ENCODE peak calls at places on chromosomes 3 and 15, in six cellular contexts. N, B, A, P, I and E are unnamed samples.

GRCh38 chr15:86553116-86553515 is 473.4 kb downstream of the AGBL1 start:
- DNase-seq in N (no peak), B (no peak), A (no peak), P (no peak), I (no peak), E (no peak)

GRCh38 chr15:49045691-49046112 is 544 bp downstream of the SECISBP2L start:
- DNase-seq in N (peak), B (no peak), A (peak), P (peak), I (peak), E (peak)

GRCh38 chr15:64779024-64779423 is 3.6 kb upstream of the RBPMS2 start:
- DNase-seq in N (no peak), B (no peak), A (no peak), P (no peak), I (no peak), E (no peak)

GRCh38 chr15:80697316-80697715 is 2.2 kb downstream of the ABHD17C start:
- DNase-seq in N (no peak), B (no peak), A (no peak), P (no peak), I (no peak), E (no peak)

GRCh38 chr3:139319428-139320402 is 24.1 kb upstream of the MRPS22 start:
- DNase-seq in N (no peak), B (no peak), A (peak), P (peak), I (peak), E (no peak)

GRCh38 chr15:64149424-64150235 is 1.9 kb upstream of the SNX22 start:
- DNase-seq in N (peak), B (no peak), A (peak), P (peak), I (no peak), E (no peak)

GRCh38 chr15:65033659-65034269 is 4.3 kb upstream of the MTFMT start:
- DNase-seq in N (peak), B (no peak), A (peak), P (peak), I (peak), E (peak)

GRCh38 chr15:88894819-88895767 is at the start of gene HAPLN3:
- DNase-seq in N (peak), B (no peak), A (peak), P (peak), I (peak), E (no peak)

GRCh38 chr15:68637755-68638405 is 59.1 kb downstream of the CORO2B start:
- DNase-seq in N (peak), B (no peak), A (peak), P (no peak), I (no peak), E (peak)

GRCh38 chr3:29805757-29806156 is 524.9 kb downstream of the RBMS3 start:
- DNase-seq in N (peak), B (no peak), A (peak), P (no peak), I (no peak), E (peak)

GRCh38 chr3:72553298-72553697 is 294.9 kb downstream of the SHQ1 start:
- DNase-seq in N (no peak), B (no peak), A (no peak), P (no peak), I (no peak), E (no peak)

GRCh38 chr3:34377961-34378360 is 579.5 kb downstream of the PDCD6IP start:
- DNase-seq in N (no peak), B (no peak), A (no peak), P (no peak), I (no peak), E (no peak)

GRCh38 chr15:83657549-83657948 is 3.6 kb downstream of the ADAMTSL3 start:
- DNase-seq in N (no peak), B (no peak), A (no peak), P (no peak), I (peak), E (no peak)

GRCh38 chr3:95154775-95155174 is 1091.9 kb downstream of the NSUN3 start:
- DNase-seq in N (peak), B (no peak), A (no peak), P (no peak), I (no peak), E (no peak)

GRCh38 chr3:45976191-45977091 is 19.2 kb downstream of the FYCO1 start:
- DNase-seq in N (no peak), B (no peak), A (no peak), P (peak), I (no peak), E (no peak)

GRCh38 chr3:105369501-105370371 is 3.0 kb downstream of the ALCAM start:
- DNase-seq in N (peak), B (peak), A (peak), P (peak), I (peak), E (peak)

GRCh38 chr3:48157950-48158376 is 30.3 kb downstream of the CDC25A start:
- DNase-seq in N (peak), B (no peak), A (peak), P (peak), I (peak), E (peak)
- TF ChIP-seq CTCF in N (peak), B (peak), A (peak), P (peak), I (peak), E (peak)

GRCh38 chr15:31974154-31974794 is 56.0 kb upstream of the CHRNA7 start:
- DNase-seq in N (no peak), B (no peak), A (no peak), P (no peak), I (peak), E (no peak)

GRCh38 chr15:31975446-31976229 is 54.7 kb upstream of the CHRNA7 start:
- DNase-seq in N (peak), B (no peak), A (peak), P (no peak), I (peak), E (no peak)

GRCh38 chr15:31974855-31975421 is 55.4 kb upstream of the CHRNA7 start:
- DNase-seq in N (peak), B (no peak), A (peak), P (peak), I (peak), E (peak)

GRCh38 chr15:31977138-31977537 is 53.2 kb upstream of the CHRNA7 start:
- DNase-seq in N (no peak), B (no peak), A (no peak), P (no peak), I (no peak), E (no peak)

DNA sequence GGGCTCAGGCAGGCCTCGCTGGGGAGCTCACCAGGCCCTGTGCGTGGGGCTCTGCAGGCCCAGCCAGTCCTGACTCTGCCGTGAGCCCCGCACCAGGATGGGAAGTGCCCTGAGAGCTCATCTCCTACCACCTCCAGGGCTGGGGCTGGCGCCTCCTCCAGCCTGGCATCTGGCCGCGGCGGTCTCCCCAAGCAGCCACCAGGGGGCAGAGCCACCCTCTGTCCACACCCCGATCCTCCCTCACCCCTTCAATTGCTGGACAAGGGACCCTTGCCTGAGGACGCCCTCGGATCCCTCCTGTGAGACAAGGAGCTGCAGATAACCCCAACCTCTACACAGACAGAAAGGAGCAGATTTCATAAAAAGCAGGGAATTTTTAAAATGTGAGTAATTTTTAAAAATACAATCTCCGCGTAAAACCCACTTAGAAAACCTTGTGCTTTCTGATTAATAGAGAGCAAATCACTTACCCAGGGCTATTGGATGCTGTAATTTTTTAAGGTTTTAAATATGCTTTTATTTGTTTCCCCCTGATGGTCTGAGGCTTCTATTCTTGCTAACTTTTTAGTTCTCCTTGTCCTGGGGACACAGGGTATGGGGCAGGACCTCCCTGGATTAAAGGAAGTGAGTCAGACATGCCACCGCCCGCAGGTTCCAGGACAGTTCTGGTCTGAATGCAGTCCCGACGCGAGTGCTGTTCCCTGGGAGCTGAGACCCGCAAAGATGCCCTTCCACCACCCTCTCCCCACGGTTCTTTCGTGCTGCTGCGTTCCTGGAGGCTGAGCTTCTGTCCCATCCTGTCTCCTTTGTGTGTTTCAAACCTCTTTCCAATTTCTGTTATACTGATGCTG is 52.3 kb upstream of the CHRNA7 start:
- DNase-seq in N (peak), B (no peak), A (peak), P (peak), I (peak), E (peak)
- H3K4me3 ChIP-seq in N (no peak), B (no peak), A (no peak), P (no peak), I (no peak), E (no peak)

DNA sequence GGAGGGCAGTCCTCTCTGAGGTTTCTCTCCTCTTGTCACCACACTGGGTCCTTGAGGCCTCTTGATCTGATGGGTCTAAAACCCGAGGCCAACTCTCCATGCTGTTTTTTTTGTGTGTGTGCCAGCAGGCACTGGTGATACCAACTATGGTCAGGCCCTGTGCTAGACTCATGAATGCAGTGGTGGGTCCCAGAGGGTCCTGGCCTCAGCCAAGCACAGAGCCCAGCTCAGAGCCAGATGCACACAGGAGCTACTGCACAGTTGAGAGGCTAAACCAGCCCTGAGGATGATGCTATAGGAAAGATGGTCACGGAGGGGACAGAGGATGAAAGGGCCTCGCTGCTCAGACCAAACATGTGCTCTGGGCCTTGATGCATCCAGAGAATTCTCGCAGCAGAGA is 33.5 kb downstream of the RAB6B start:
- DNase-seq in N (no peak), B (no peak), A (no peak), P (no peak), I (no peak), E (no peak)
- TF ChIP-seq CTCF in N (no peak), B (no peak), A (no peak), P (no peak), I (no peak), E (no peak)

GRCh38 chr3:9881440-9881839 is 1.4 kb upstream of the CIDEC start:
- DNase-seq in N (no peak), B (no peak), A (no peak), P (no peak), I (no peak), E (no peak)

GRCh38 chr3:9886328-9886727 is 4.1 kb upstream of the JAGN1 start:
- DNase-seq in N (no peak), B (no peak), A (no peak), P (no peak), I (no peak), E (no peak)

GRCh38 chr3:9887478-9887877 is 2.9 kb upstream of the JAGN1 start:
- DNase-seq in N (no peak), B (no peak), A (no peak), P (no peak), I (no peak), E (no peak)

GRCh38 chr3:9884555-9885165 is 4.6 kb upstream of the CIDEC start:
- DNase-seq in N (peak), B (no peak), A (peak), P (no peak), I (no peak), E (peak)

GRCh38 chr3:9883676-9884554 is 3.9 kb upstream of the CIDEC start:
- DNase-seq in N (peak), B (no peak), A (peak), P (no peak), I (no peak), E (peak)
- H3K4me3 ChIP-seq in N (no peak), B (no peak), A (no peak), P (no peak), I (no peak), E (no peak)

DNA sequence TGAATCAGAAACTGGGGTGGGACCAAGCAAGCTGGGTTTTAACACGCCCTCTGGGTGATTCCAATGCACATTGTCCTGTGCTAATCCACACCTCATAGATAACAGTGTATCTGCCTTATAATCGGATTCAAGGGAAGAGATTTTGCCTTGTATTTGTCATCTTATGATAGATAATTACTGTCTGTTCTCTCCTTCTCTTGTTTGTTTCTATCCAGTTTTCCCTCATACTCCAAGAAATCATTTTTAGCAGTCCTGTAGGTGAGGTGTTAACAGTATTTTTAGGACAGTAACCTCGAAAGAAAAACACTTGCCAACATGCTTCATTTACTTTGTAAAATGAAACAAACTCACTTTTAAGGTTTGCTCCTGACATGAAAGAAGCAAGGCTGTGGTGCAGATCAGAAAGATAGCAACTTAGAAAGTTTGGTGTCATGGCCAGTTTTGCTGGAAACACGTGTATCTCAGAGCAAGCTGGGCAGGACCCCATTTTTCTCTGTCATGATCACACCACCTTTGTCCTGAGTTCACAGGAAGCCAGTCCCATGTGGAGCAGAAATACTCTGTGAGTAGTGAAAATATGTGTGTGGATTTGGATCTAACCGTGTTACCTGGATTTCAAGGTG is 72.6 kb downstream of the TRAK1 start:
- DNase-seq in N (no peak), B (no peak), A (no peak), P (peak), I (no peak), E (no peak)
- TF ChIP-seq CTCF in N (no peak), B (no peak), A (no peak), P (no peak), I (no peak), E (no peak)